ENCODE peak calls at places on chromosomes 6 and 20, in seven cellular contexts. P, T, D, Y, U, M and C are unnamed samples.

GRCh38 chr6:129184808-129185366 is 301.9 kb downstream of the LAMA2 start:
- DNase-seq in D (no peak), Y (no peak), M (no peak), T (no peak), P (no peak), U (no peak), C (no peak)

GRCh38 chr6:65505736-65506135 is 201.3 kb downstream of the EYS start:
- DNase-seq in M (no peak), Y (no peak), P (no peak), U (no peak), D (no peak), T (no peak), C (no peak)

GRCh38 chr6:8888468-8888867 is 453.1 kb upstream of the SLC35B3 start:
- DNase-seq in P (no peak), U (peak), D (no peak), M (no peak), T (peak), Y (peak), C (peak)

GRCh38 chr6:12190252-12190651 is 99.9 kb upstream of the EDN1 start:
- DNase-seq in D (no peak), Y (no peak), T (no peak), P (no peak), U (no peak), M (no peak), C (no peak)

GRCh38 chr6:101114703-101115102 is 233.6 kb upstream of the ASCC3 start:
- DNase-seq in M (no peak), Y (peak), T (peak), P (peak), U (peak), D (no peak), C (peak)

GRCh38 chr20:49437057-49437456 is 45.4 kb downstream of the KCNB1 start:
- DNase-seq in P (no peak), U (no peak), T (no peak), M (no peak), Y (no peak), D (no peak), C (no peak)

GRCh38 chr6:168131464-168132415 is 52.7 kb upstream of the FRMD1 start:
- DNase-seq in Y (no peak), D (no peak), U (no peak), M (no peak), P (no peak), T (no peak), C (no peak)

GRCh38 chr6:134628154-134628553 is 310.2 kb upstream of the SGK1 start:
- DNase-seq in U (no peak), T (no peak), M (no peak), Y (no peak), P (no peak), D (no peak), C (no peak)

GRCh38 chr6:111193156-111193555 is 105.9 kb downstream of the SLC16A10 start:
- DNase-seq in Y (no peak), D (no peak), P (no peak), M (no peak), U (no peak), T (no peak), C (no peak)

GRCh38 chr6:150813993-150814359 is 51.5 kb upstream of the MTHFD1L start:
- DNase-seq in U (peak), M (no peak), Y (no peak), D (no peak), T (no peak), P (peak), C (no peak)

GRCh38 chr6:50902260-50902659 is 83.6 kb downstream of the TFAP2B start:
- DNase-seq in U (no peak), T (no peak), M (no peak), P (no peak), Y (no peak), D (no peak), C (no peak)

GRCh38 chr6:116682334-116682712 is 1.3 kb downstream of the KPNA5 start:
- DNase-seq in Y (peak), M (peak), D (peak), P (peak), U (no peak), T (peak), C (no peak)

GRCh38 chr20:31695849-31696804 is 26.5 kb downstream of the BCL2L1 start:
- DNase-seq in M (no peak), U (peak), T (no peak), Y (no peak), P (peak), D (no peak), C (no peak)

GRCh38 chr20:35171753-35172433 is at the start of gene PROCR:
- DNase-seq in Y (peak), U (peak), P (peak), D (peak), T (peak), M (no peak), C (peak)

GRCh38 chr6:34771727-34772126 is 14.4 kb downstream of the SNRPC start:
- DNase-seq in Y (no peak), M (no peak), U (peak), D (no peak), P (no peak), T (no peak), C (no peak)

GRCh38 chr6:28161410-28162079 is 19.9 kb downstream of the ZKSCAN8 start:
- DNase-seq in M (peak), Y (peak), U (no peak), D (peak), T (peak), P (peak), C (no peak)

GRCh38 chr6:125791151-125791819 is 525 bp downstream of the NCOA7 start:
- DNase-seq in Y (peak), D (peak), T (peak), P (peak), U (peak), M (peak), C (peak)

GRCh38 chr6:123439371-123439770 is 197.4 kb downstream of the TRDN start:
- DNase-seq in Y (no peak), M (no peak), T (no peak), D (no peak), U (no peak), P (no peak), C (no peak)

GRCh38 chr6:111406200-111406711 is 76.8 kb downstream of the REV3L start:
- DNase-seq in M (no peak), T (peak), P (no peak), U (no peak), D (no peak), Y (peak), C (no peak)

GRCh38 chr20:58308290-58308679 is 1.2 kb upstream of the RAB22A start:
- DNase-seq in T (peak), U (no peak), M (no peak), D (no peak), P (no peak), Y (no peak), C (no peak)

GRCh38 chr6:52516943-52517342 is 59.9 kb downstream of the TRAM2 start:
- DNase-seq in U (no peak), D (no peak), M (no peak), Y (no peak), P (no peak), T (no peak), C (no peak)

GRCh38 chr6:155524249-155524651 is 68.6 kb upstream of the NOX3 start:
- DNase-seq in D (no peak), Y (no peak), T (peak), P (no peak), U (no peak), M (no peak), C (no peak)

GRCh38 chr20:63031251-63032014 is 24.7 kb upstream of the BHLHE23 start:
- DNase-seq in M (no peak), U (no peak), T (no peak), D (no peak), Y (no peak), P (no peak), C (no peak)

GRCh38 chr6:7914991-7915789 is 4.6 kb upstream of the TXNDC5 start:
- DNase-seq in U (no peak), T (peak), D (no peak), M (no peak), Y (peak), P (no peak), C (no peak)

GRCh38 chr6:166318649-166319600 is 10.7 kb upstream of the PRR18 start:
- DNase-seq in T (no peak), U (no peak), P (no peak), Y (no peak), M (no peak), D (no peak), C (no peak)

GRCh38 chr6:39684790-39685485 is 40.3 kb downstream of the KIF6 start:
- DNase-seq in P (no peak), M (no peak), D (no peak), T (no peak), Y (no peak), U (no peak), C (peak)

GRCh38 chr6:150531957-150532356 is 67.7 kb upstream of the PLEKHG1 start:
- DNase-seq in D (no peak), P (no peak), M (no peak), T (no peak), U (no peak), Y (no peak), C (no peak)

GRCh38 chr6:125301435-125302391 is at the start of gene HDDC2:
- DNase-seq in D (peak), P (peak), T (peak), Y (peak), U (peak), M (no peak), C (peak)

GRCh38 chr6:108120311-108120710 is 45.5 kb upstream of the NR2E1 start:
- DNase-seq in U (no peak), T (no peak), D (no peak), P (no peak), M (no peak), Y (no peak), C (no peak)

GRCh38 chr6:84847349-84848160 is 83.2 kb upstream of the TBX18 start:
- DNase-seq in P (no peak), T (no peak), M (no peak), Y (no peak), U (no peak), D (no peak), C (no peak)

GRCh38 chr6:135465307-135465706 is 32.2 kb downstream of the AHI1 start:
- DNase-seq in M (no peak), Y (no peak), U (no peak), P (no peak), T (no peak), D (no peak), C (no peak)